ENCODE peak calls at places on chromosomes 11 and 22, in four cellular contexts. K is adrenal gland, S is tibial nerve, V is left cardiac atrium. E is an unnamed sample.

GRCh38 chr11:96102664-96103068 is 178.8 kb upstream of the MTMR2 start:
- DNase-seq in K (no peak), S (no peak), V (no peak), E (no peak)

GRCh38 chr11:6586434-6587359 is 16.7 kb downstream of the RRP8 start:
- DNase-seq in S (no peak), V (peak), K (no peak), E (no peak)

GRCh38 chr11:108654994-108655631 is 9.8 kb upstream of the DDX10 start:
- DNase-seq in V (no peak), S (no peak), K (peak), E (no peak)

GRCh38 chr11:103619480-103619879 is 417.0 kb upstream of the DDI1 start:
- DNase-seq in V (no peak), K (no peak), S (no peak), E (no peak)

GRCh38 chr22:18035740-18036139 is 11.4 kb upstream of the MICAL3 start:
- DNase-seq in K (peak), S (no peak), V (peak), E (no peak)

GRCh38 chr11:70333206-70333605 is 62.7 kb downstream of the PPFIA1 start:
- DNase-seq in S (no peak), V (no peak), K (no peak), E (no peak)

GRCh38 chr11:11426226-11426915 is 73.3 kb upstream of the CSNK2A3 start:
- DNase-seq in K (no peak), V (no peak), S (no peak), E (no peak)

GRCh38 chr11:1129666-1130160 is 28.0 kb upstream of the MUC5AC start:
- DNase-seq in K (peak), S (no peak), V (no peak), E (no peak)

GRCh38 chr11:15497366-15497765 is 382.6 kb downstream of the INSC start:
- DNase-seq in V (no peak), K (no peak), S (no peak), E (no peak)

GRCh38 chr11:58628446-58628845 is 6.0 kb downstream of the CNTF start:
- DNase-seq in V (no peak), K (peak), S (no peak), E (no peak)

GRCh38 chr22:17910561-17911311 is 113.6 kb downstream of the MICAL3 start:
- DNase-seq in S (peak), V (peak), K (peak), E (peak)

GRCh38 chr11:67056640-67057409 is at the start of gene RHOD:
- DNase-seq in K (no peak), V (peak), S (peak), E (no peak)

GRCh38 chr11:78224506-78224905 is 35.8 kb downstream of the USP35 start:
- DNase-seq in S (no peak), K (no peak), V (no peak), E (no peak)

GRCh38 chr11:100889758-100890157 is 202.7 kb downstream of the ARHGAP42 start:
- DNase-seq in K (no peak), V (no peak), S (no peak), E (no peak)

GRCh38 chr11:17985517-17985916 is 27.3 kb downstream of the SERGEF start:
- DNase-seq in V (no peak), S (no peak), K (peak), E (no peak)

GRCh38 chr11:2204361-2205213 is 33.0 kb upstream of the TH start:
- DNase-seq in K (no peak), V (peak), S (no peak), E (no peak)

GRCh38 chr11:128718064-128718463 is 24.2 kb downstream of the FLI1 start:
- DNase-seq in V (no peak), S (no peak), K (no peak), E (no peak)

GRCh38 chr11:45856044-45856468 is 8.8 kb downstream of the CRY2 start:
- DNase-seq in K (no peak), S (peak), V (no peak), E (no peak)

GRCh38 chr11:96465537-96465936 is 75.7 kb downstream of the JRKL start:
- DNase-seq in S (no peak), V (no peak), K (peak), E (no peak)

GRCh38 chr11:70700871-70701270 is 302.5 kb downstream of the CTTN start:
- DNase-seq in S (no peak), V (no peak), K (no peak), E (no peak)

GRCh38 chr22:25395915-25396314 is 168.6 kb upstream of the GRK3 start:
- DNase-seq in S (no peak), V (no peak), K (no peak), E (no peak)

E was measured in GOT3.